ENCODE peak calls at places on chromosomes 4 and X, in five cellular contexts. I is ascending aorta, E is neuronal stem cell, N is neural progenitor cell, X is MM.1S. Q is an unnamed sample. For H3K27me3, the result is how much of the 10 kb centered on the place peaks cover.

GRCh38 chr4:141154725-141155124 is 21.5 kb upstream of the RNF150 start:
- DNase-seq in I (no peak), N (no peak), X (no peak), E (no peak), Q (no peak)

GRCh38 chr4:39037491-39037825 is 5.2 kb upstream of the TMEM156 start:
- DNase-seq in E (peak), X (no peak), N (peak), I (no peak), Q (no peak)

GRCh38 chr4:170102426-170102825 is 12.7 kb upstream of the AADAT start:
- DNase-seq in I (no peak), X (no peak), E (no peak), N (no peak), Q (no peak)

GRCh38 chr4:184815046-184815877 is 10.5 kb downstream of the ACSL1 start:
- DNase-seq in I (no peak), X (peak), N (peak), E (no peak), Q (peak)

GRCh38 chrX:46770006-46770816 is 11.3 kb upstream of the SLC9A7 start:
- DNase-seq in E (no peak), I (no peak), N (no peak), X (no peak), Q (no peak)

GRCh38 chr4:168857546-168858314 is 152.3 kb downstream of the CBR4 start:
- DNase-seq in N (no peak), E (no peak), X (no peak), I (no peak), Q (no peak)

GRCh38 chrX:133655262-133655913 is 240.1 kb upstream of the GPC4 start:
- DNase-seq in X (no peak), I (no peak), E (no peak), N (no peak), Q (no peak)

GRCh38 chr4:158676076-158676475 is 4.0 kb downstream of the ETFDH start:
- DNase-seq in N (no peak), I (no peak), X (no peak), E (no peak), Q (no peak)

GRCh38 chr4:137545461-137545861 is 13.2 kb upstream of the PCDH18 start:
- DNase-seq in I (no peak), N (peak), X (no peak), E (no peak), Q (no peak)

GRCh38 chr4:160848901-160849735 is 1314.7 kb downstream of the FSTL5 start:
- DNase-seq in E (no peak), N (peak), X (no peak), I (no peak), Q (no peak)

GRCh38 chrX:50107470-50107869 is 93.3 kb downstream of the AKAP4 start:
- DNase-seq in N (no peak), E (no peak), X (no peak), I (no peak), Q (no peak)

GRCh38 chr4:3365871-3366842 is 73.3 kb downstream of the RGS12 start:
- DNase-seq in N (no peak), E (no peak), X (no peak), I (no peak), Q (peak)

GRCh38 chrX:55716937-55717336 is 612 bp upstream of the RRAGB start:
- DNase-seq in I (no peak), E (no peak), N (no peak), X (no peak), Q (no peak)

GRCh38 chrX:7586126-7586525 is 256.8 kb upstream of the VCX start:
- DNase-seq in E (peak), N (peak), I (no peak), X (peak), Q (peak)

GRCh38 chr4:183659919-183660318 is 826 bp downstream of the TRAPPC11 start:
- DNase-seq in N (peak), I (no peak), E (no peak), X (no peak), Q (peak)

GRCh38 chrX:47143894-47144625 is 442 bp downstream of the NDUFB11 start:
- DNase-seq in X (peak), I (no peak), E (no peak), N (peak), Q (peak)

GRCh38 chr4:26298198-26298950 is 22.4 kb upstream of the RBPJ start:
- DNase-seq in X (no peak), I (no peak), N (peak), E (no peak), Q (peak)

GRCh38 chrX:154408659-154409221 is 314 bp downstream of the DNASE1L1 start:
- DNase-seq in E (no peak), N (no peak), I (no peak), X (peak), Q (no peak)
- H3K4me3 ChIP-seq in E (no peak), N (peak), I (peak), X (peak), Q (peak)

GRCh38 chr4:5887011-5887360 is 5.9 kb downstream of the CRMP1 start:
- DNase-seq in N (no peak), I (no peak), E (no peak), X (no peak), Q (no peak)
- H3K27me3 ChIP-seq in N (under half), I (under half), E (under half), X (under half), Q (under half)

GRCh38 chr4:74100531-74100930 is 1.5 kb upstream of the CXCL2 start:
- DNase-seq in N (no peak), X (no peak), E (no peak), I (no peak), Q (no peak)

GRCh38 chr4:74097161-74097560 is 1.8 kb downstream of the CXCL2 start:
- DNase-seq in I (no peak), N (no peak), X (no peak), E (no peak), Q (no peak)

GRCh38 chr4:74097631-74098550 is 1.1 kb downstream of the CXCL2 start:
- DNase-seq in N (no peak), X (no peak), I (no peak), E (no peak), Q (no peak)

GRCh38 chr4:74096265-74096980 is 2.6 kb downstream of the CXCL2 start:
- DNase-seq in E (no peak), X (no peak), I (no peak), N (no peak), Q (no peak)

GRCh38 chr4:74098628-74098995 is 383 bp downstream of the CXCL2 start:
- DNase-seq in E (no peak), N (no peak), X (no peak), I (no peak), Q (peak)
- H3K4me3 ChIP-seq in E (no peak), N (peak), X (no peak), I (peak), Q (peak)

DNA sequence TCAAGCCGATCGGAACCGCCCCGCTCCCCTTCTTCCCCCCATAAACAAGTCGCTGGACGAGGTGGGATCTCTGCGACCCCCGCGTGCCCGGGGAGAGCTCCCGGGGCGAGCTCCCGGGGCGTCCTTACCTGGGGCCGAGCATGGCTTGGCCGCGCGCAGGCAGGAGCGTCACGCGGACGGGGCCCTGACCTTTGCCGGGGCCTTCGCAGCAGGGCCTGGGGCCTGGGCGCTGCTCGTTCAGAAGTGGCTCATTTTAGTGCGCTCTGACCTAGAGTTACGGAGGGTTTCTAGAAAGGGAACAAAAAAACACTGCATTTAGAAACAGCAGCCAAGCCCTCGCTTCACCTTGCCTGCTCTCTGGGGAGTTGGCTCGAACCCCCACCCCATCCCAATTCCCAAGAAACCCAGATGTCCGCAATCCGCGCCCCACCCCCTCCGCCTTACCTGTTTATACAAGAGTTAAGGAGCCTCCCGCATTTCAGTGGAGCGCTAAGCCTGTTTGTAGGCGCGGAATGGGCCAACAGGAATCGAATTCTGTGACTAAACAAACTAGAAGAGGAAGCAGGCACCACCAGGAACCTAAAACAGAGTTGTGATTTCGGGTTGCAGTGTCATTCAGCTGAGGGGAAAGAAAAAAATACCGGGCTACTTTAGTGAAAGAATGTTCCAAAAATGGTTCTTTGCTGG is 814 bp upstream of the RBM47 start:
- DNase-seq in X (peak), E (no peak), N (peak), I (peak), Q (peak)
- H3K27me3 ChIP-seq in X (under half), E (under half), N (half or more), I (under half), Q (under half)

GRCh38 chrX:79364306-79364705 is 2.8 kb downstream of the ITM2A start:
- DNase-seq in X (no peak), I (no peak), N (no peak), E (no peak), Q (no peak)
- H3K4me3 ChIP-seq in X (no peak), I (no peak), N (no peak), E (no peak), Q (no peak)

GRCh38 chrX:130738638-130739195 is 164.3 kb downstream of the ENOX2 start:
- DNase-seq in N (peak), E (no peak), I (no peak), X (no peak), Q (peak)
- H3K27me3 ChIP-seq in N (under half), E (under half), I (under half), X (under half), Q (under half)

GRCh38 chr4:128155874-128156456 is 94.9 kb downstream of the LARP1B start:
- DNase-seq in X (no peak), N (no peak), E (no peak), I (no peak), Q (peak)

GRCh38 chr4:128161138-128161537 is 100.0 kb downstream of the LARP1B start:
- DNase-seq in E (no peak), X (no peak), I (no peak), N (no peak), Q (no peak)

GRCh38 chr4:128162434-128162833 is 101.3 kb downstream of the LARP1B start:
- DNase-seq in N (no peak), E (no peak), I (no peak), X (no peak), Q (no peak)

GRCh38 chr4:128159967-128160366 is 98.9 kb downstream of the LARP1B start:
- DNase-seq in N (no peak), I (no peak), X (no peak), E (no peak), Q (no peak)

GRCh38 chr4:128158894-128159293 is 97.8 kb downstream of the LARP1B start:
- DNase-seq in I (no peak), E (no peak), N (no peak), X (no peak), Q (no peak)
- H3K4me3 ChIP-seq in I (no peak), E (no peak), N (no peak), X (no peak), Q (no peak)

GRCh38 chrX:100411802-100412333 is 1.8 kb upstream of the PCDH19 start:
- DNase-seq in I (no peak), X (no peak), E (no peak), N (no peak), Q (peak)

GRCh38 chrX:100413231-100413630 is 3.2 kb upstream of the PCDH19 start:
- DNase-seq in E (no peak), I (no peak), X (peak), N (peak), Q (peak)

GRCh38 chrX:100409316-100410082 is 574 bp downstream of the PCDH19 start:
- DNase-seq in N (peak), X (no peak), I (no peak), E (no peak), Q (peak)

GRCh38 chrX:100410083-100410590 is at the start of gene PCDH19:
- DNase-seq in X (peak), E (no peak), N (peak), I (no peak), Q (peak)

GRCh38 chrX:100410901-100411801 is 1.1 kb upstream of the PCDH19 start:
- DNase-seq in X (no peak), I (no peak), E (no peak), N (peak), Q (peak)
- H3K27me3 ChIP-seq in X (under half), I (under half), E (half or more), N (half or more), Q (half or more)

DNA sequence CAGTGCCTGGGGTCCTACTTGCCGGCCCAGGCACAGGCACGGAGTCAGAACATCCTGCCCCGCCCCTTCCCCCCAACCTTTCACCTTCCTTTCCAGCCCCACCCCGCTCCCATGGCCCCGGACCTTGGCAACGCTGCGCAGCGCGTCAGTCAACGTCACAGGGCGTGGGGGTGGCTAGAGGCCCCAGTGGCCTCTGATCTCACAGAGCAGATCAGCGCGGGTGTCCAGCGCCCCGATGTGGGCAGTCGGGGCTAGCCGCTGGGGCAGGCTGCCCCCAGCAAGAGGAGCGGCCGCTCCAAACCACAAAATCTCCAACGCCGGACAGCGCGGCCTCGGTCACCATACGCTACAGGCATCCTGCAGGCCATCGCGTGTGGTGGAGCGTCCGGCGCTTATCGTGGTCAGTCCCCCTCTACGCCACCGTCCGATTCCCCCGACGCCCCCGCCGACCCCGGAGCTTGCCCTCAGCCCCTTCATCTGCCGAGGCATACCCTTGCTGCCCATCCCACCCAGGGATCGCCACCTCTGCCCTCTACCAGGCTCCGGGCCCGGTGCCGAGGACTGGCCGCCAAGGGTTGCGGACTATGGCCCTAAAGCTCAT is 69.6 kb upstream of the APOOL start:
- DNase-seq in I (no peak), E (no peak), N (no peak), X (no peak), Q (peak)
- H3K4me3 ChIP-seq in I (no peak), E (no peak), N (no peak), X (no peak), Q (no peak)

GRCh38 chrX:112814496-112814895 is 26.1 kb downstream of the AMOT start:
- DNase-seq in X (no peak), I (no peak), N (peak), E (no peak), Q (no peak)
- H3K27me3 ChIP-seq in X (under half), I (under half), N (under half), E (under half), Q (under half)